ENCODE peak calls at places on chromosomes 1 and 21, in four cellular contexts. C is fibroblast of the aortic adventitia, I is kidney, J is AG09309. M is an unnamed sample.

GRCh38 chr1:156641761-156642264 is at the start of gene BCAN:
- DNase-seq in C (no peak), I (no peak), J (no peak), M (no peak)

GRCh38 chr1:241888232-241888631 is 40.2 kb downstream of the EXO1 start:
- DNase-seq in C (peak), I (no peak), J (no peak), M (no peak)

GRCh38 chr1:150156868-150157603 is 7.3 kb downstream of the PLEKHO1 start:
- DNase-seq in C (no peak), I (peak), J (no peak), M (no peak)

GRCh38 chr21:39867198-39867650 is at the start of gene PCP4:
- DNase-seq in C (no peak), I (no peak), J (no peak), M (no peak)

GRCh38 chr21:34908424-34909055 is 140.6 kb downstream of the RUNX1 start:
- DNase-seq in C (peak), I (no peak), J (no peak), M (no peak)

GRCh38 chr1:23194119-23194984 is 22.9 kb downstream of the HTR1D start:
- DNase-seq in C (peak), I (no peak), J (peak), M (no peak)

GRCh38 chr1:246923482-246923881 is 8.3 kb downstream of the AHCTF1 start:
- DNase-seq in C (no peak), I (no peak), J (no peak), M (no peak)

GRCh38 chr1:200231787-200232222 is 178.0 kb downstream of the ZNF281 start:
- DNase-seq in C (no peak), I (no peak), J (peak), M (no peak)

GRCh38 chr1:229855999-229856650 is 210.9 kb upstream of the GALNT2 start:
- DNase-seq in C (no peak), I (no peak), J (no peak), M (no peak)

GRCh38 chr1:6646499-6647148 is 22.0 kb downstream of the THAP3 start:
- DNase-seq in C (peak), I (no peak), J (no peak), M (no peak)

GRCh38 chr21:45862544-45863207 is 118.9 kb upstream of the COL6A1 start:
- DNase-seq in C (no peak), I (no peak), J (no peak), M (no peak)

GRCh38 chr1:17128361-17128760 is 9.1 kb upstream of the PADI2 start:
- DNase-seq in C (peak), I (no peak), J (peak), M (no peak)

GRCh38 chr1:203095061-203095690 is 9.4 kb upstream of the MYOG start:
- DNase-seq in C (no peak), I (no peak), J (no peak), M (no peak)

GRCh38 chr1:93079685-93080141 is 630 bp downstream of the MTF2 start:
- DNase-seq in C (peak), I (peak), J (no peak), M (no peak)

DNA sequence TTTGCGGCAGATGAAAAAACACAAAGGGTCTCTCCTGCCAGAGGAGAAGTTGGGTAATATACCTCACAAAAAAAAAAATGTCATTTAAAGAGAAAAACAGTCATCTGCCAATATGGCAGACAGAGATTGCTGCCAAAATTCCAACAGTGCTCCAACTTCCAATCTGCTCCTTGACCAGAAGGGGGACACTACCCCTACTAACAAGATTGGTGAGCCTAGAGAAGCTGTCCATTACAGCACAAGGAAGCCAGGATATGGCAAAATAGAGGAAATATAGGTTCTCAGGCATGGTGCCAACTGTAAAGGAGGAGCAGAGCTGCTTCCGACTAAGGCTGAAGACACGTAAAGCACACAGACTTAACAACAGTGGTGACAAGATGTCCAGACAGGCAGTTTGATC is 453.5 kb downstream of the TTLL7 start:
- DNase-seq in C (no peak), I (no peak), J (no peak), M (no peak)
- TF ChIP-seq CTCF in C (no peak), I (no peak), J (no peak), M (no peak)

DNA sequence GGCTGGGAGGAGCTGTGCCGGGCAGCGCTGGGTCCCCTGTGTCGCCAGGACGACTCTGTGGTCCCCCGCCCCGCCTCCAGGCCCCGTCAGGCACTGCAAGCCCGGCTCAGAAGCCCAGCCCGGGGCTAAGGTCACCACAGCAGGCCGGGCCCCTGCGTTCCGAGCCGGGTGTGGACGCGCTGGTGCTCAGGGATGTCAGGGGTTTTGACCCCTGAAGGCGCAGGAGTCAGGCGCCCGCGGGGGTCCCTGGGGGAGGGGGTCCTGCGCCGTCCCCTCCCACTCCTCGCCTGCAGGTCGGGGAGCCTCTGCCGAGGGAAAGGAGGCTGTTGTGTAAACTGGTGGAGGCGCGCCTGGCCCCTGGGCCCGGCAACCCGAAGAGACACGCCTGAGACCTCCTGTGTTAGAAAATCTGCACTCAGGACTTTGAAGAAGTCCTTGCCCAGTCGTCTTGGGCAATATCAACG is 23.7 kb upstream of the TMEM54 start:
- DNase-seq in C (no peak), I (no peak), J (no peak), M (no peak)
- TF ChIP-seq CTCF in C (no peak), I (no peak), J (no peak), M (no peak)

DNA sequence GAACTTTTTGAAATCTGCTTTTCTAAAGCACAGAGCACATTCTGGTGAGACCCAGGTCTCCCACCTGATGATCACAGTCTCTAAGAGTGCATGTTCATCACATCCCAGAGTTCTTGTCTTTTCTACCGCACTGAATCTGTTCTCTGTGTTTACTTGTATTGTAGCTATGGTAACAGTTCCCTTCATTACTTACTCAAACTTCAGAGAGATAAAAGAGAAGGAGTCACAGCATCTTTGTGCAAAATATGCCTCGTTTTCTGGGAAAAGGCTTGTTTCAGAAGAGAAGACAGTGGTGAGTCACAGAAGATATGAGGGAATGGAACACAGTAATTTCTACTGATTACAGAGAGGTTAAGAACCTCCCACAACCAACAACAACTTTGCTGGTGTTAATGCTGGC is 580.6 kb downstream of the PLA2G4A start:
- DNase-seq in C (peak), I (no peak), J (no peak), M (no peak)
- TF ChIP-seq CTCF in C (no peak), I (no peak), J (no peak), M (no peak)

GRCh38 chr1:117599822-117600221 is 6.0 kb upstream of the TENT5C start:
- DNase-seq in C (no peak), I (no peak), J (no peak), M (no peak)
- TF ChIP-seq CTCF in C (no peak), I (no peak), J (no peak), M (no peak)

DNA sequence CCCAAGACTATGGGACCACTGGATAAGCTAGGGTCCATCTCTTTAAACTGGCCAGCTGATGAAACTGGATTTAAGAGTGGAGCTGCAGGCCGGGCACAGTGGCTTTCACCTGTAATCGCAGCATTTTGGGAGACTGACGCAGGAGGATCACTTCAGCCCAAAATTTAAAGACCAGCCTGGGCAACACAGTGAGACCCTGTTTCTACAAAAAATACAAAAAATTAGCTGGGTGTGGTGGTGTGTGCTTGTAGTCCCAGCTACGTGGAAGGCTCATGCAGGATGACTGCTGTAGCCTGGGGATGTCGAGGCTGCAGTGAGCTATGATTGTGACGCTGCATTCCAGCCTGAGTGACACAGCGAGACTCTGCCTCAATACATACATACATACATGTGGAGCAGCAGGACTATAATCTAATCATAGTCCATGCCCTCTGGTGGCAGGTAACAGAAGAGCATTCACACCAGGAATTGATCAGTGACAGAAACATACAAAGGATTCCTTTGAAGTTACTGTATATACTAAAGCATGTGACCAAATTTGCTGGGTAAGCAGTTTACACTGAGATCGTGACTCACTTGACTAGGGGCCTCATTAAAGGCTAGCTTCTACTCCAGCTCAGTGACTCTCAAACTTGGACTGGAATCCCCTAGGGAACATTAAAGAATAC is 101.5 kb upstream of the SLFNL1 start:
- DNase-seq in C (peak), I (no peak), J (peak), M (no peak)
- TF ChIP-seq CTCF in C (peak), I (peak), J (peak), M (no peak)